ENCODE peak calls at places on chromosome 14, in four cellular contexts. H, L, S and E are unnamed samples.

GRCh38 chr14:73591690-73592448 is at the start of gene ACOT4:
- DNase-seq in H (peak), L (peak), S (peak), E (no peak)

GRCh38 chr14:41875113-41875512 is 268.4 kb downstream of the LRFN5 start:
- DNase-seq in H (no peak), L (no peak), S (no peak), E (no peak)

GRCh38 chr14:91484186-91484585 is 25.9 kb downstream of the PPP4R3A start:
- DNase-seq in H (no peak), L (no peak), S (no peak), E (no peak)

GRCh38 chr14:71321556-71322315 is 414.5 kb downstream of the PCNX1 start:
- DNase-seq in H (peak), L (peak), S (no peak), E (no peak)

GRCh38 chr14:63727736-63728728 is at the start of gene SGPP1:
- DNase-seq in H (peak), L (peak), S (peak), E (no peak)

GRCh38 chr14:22070119-22070982 is 396.7 kb upstream of the OR4E1 start:
- DNase-seq in H (no peak), L (peak), S (no peak), E (no peak)

GRCh38 chr14:91409991-91410401 is 7.6 kb downstream of the CCDC88C start:
- DNase-seq in H (no peak), L (no peak), S (no peak), E (no peak)

GRCh38 chr14:75098682-75099081 is 28.2 kb downstream of the NEK9 start:
- DNase-seq in H (no peak), L (no peak), S (no peak), E (no peak)

GRCh38 chr14:94005324-94005723 is 8.2 kb downstream of the CCDC197 start:
- DNase-seq in H (no peak), L (no peak), S (no peak), E (no peak)

GRCh38 chr14:90579088-90579487 is 182.3 kb downstream of the CALM1 start:
- DNase-seq in H (no peak), L (no peak), S (no peak), E (no peak)

GRCh38 chr14:94738786-94739185 is 31.1 kb downstream of the GSC start:
- DNase-seq in H (no peak), L (no peak), S (no peak), E (no peak)

GRCh38 chr14:22474730-22475351 is 114.2 kb downstream of the DAD1 start:
- DNase-seq in H (peak), L (no peak), S (no peak), E (no peak)

GRCh38 chr14:53001787-53002378 is 51.0 kb upstream of the FERMT2 start:
- DNase-seq in H (no peak), L (no peak), S (no peak), E (no peak)

GRCh38 chr14:94598816-94599655 is 13.2 kb upstream of the SERPINA3 start:
- DNase-seq in H (peak), L (peak), S (peak), E (peak)

GRCh38 chr14:96040836-96041371 is 1.7 kb downstream of the C14orf132 start:
- DNase-seq in H (peak), L (no peak), S (no peak), E (no peak)

GRCh38 chr14:21476526-21476924 is 234 bp downstream of the RAB2B start:
- DNase-seq in H (no peak), L (peak), S (peak), E (no peak)

GRCh38 chr14:51454351-51454750 is 197.4 kb upstream of the FRMD6 start:
- DNase-seq in H (no peak), L (no peak), S (no peak), E (no peak)

GRCh38 chr14:22887260-22887989 is 4.4 kb downstream of the REM2 start:
- DNase-seq in H (peak), L (peak), S (peak), E (no peak)

GRCh38 chr14:92456215-92457017 is 57.2 kb upstream of the RIN3 start:
- DNase-seq in H (peak), L (peak), S (peak), E (peak)

GRCh38 chr14:95267306-95267705 is 52.4 kb downstream of the CLMN start:
- DNase-seq in H (no peak), L (peak), S (no peak), E (no peak)

GRCh38 chr14:102028733-102029132 is 58.1 kb downstream of the HSP90AA1 start:
- DNase-seq in H (peak), L (peak), S (no peak), E (peak)

DNA sequence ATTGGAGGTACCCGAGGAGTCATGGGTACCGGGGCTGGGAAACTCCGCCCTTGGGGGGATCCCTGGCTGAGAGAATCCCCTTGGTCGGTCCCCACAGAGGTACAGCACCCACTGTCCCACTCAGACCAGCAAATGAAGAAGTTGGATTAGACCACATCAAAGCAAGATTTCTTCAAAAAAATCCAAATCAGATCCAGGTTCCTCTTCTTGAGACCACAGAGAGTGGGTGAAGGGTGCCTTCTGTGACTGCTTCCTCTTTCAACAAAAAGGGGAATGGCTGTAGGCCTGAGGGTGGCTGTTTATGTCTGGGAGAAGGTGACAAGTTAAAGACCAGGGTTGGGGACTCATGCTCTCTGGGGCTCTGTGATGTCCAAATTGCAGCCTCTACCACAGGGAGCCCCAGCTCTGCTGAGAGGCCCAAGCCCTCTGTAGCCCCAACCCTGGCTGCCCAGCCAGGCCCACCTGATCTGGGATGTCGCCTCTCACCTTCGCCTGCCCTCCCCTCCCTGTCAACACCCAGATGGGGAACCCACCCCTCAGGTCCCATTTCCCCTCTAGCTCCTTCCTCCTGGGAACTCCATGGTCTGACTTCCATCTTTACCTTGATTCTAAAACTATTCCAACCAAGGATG is 50.9 kb downstream of the ZFP36L1 start:
- DNase-seq in H (no peak), L (no peak), S (no peak), E (no peak)
- TF ChIP-seq CTCF in H (no peak), L (no peak), S (no peak), E (no peak)

DNA sequence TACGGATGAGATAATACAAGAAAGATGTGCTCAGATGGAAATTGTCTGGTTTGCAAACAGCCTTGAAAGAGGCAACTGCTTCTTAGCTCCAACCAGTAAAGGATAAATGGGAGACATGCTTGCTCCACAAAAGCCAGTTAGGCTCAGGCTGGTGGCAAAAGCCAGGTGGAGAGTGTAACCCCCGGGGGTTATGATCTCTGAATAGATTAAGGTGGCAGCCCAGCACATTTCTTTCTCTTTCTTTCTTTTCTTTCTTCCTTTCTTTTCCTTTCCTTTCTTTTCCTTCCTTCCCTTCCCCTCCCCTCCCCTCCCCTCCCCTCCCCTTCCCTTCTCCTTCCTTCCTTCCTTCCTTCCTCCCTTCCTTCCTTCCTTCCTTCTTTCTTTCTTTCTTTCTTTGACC is 138.0 kb downstream of the KIF26A start:
- DNase-seq in H (no peak), L (no peak), S (no peak), E (no peak)
- H3K4me3 ChIP-seq in H (no peak), L (no peak), S (no peak), E (no peak)

GRCh38 chr14:104665663-104666522 is 23.5 kb upstream of the INF2 start:
- DNase-seq in H (no peak), L (peak), S (no peak), E (no peak)
- TF ChIP-seq CTCF in H (peak), L (peak), S (no peak), E (peak)

DNA sequence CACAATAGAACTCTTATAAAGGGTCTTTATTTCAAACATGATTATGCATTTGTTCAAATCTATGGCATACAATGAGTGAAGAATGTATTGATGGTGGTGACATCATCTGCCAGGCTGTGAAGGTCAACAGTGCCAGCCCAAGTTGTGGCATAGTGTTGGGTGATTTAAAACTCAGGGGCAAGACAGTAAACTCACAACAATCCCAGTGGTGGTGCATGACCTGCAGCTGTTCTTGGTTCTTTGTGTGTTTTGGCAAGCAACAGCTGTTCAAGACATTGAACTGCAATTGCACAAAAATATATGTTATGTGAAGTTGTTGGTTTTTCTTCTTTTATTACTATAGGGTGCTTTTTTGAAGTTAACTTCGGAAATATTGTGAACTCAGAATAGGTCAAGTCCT is 851.6 kb downstream of the NRXN3 start:
- DNase-seq in H (no peak), L (no peak), S (no peak), E (no peak)
- H3K4me3 ChIP-seq in H (no peak), L (no peak), S (no peak), E (no peak)

GRCh38 chr14:69886843-69887242 is 7.6 kb downstream of the SMOC1 start:
- DNase-seq in H (peak), L (peak), S (no peak), E (no peak)

GRCh38 chr14:69891422-69891821 is 12.2 kb downstream of the SMOC1 start:
- DNase-seq in H (no peak), L (no peak), S (no peak), E (no peak)

GRCh38 chr14:69882086-69882864 is 3.1 kb downstream of the SMOC1 start:
- DNase-seq in H (no peak), L (no peak), S (no peak), E (no peak)

GRCh38 chr14:69882915-69883314 is 3.7 kb downstream of the SMOC1 start:
- DNase-seq in H (no peak), L (no peak), S (no peak), E (no peak)

DNA sequence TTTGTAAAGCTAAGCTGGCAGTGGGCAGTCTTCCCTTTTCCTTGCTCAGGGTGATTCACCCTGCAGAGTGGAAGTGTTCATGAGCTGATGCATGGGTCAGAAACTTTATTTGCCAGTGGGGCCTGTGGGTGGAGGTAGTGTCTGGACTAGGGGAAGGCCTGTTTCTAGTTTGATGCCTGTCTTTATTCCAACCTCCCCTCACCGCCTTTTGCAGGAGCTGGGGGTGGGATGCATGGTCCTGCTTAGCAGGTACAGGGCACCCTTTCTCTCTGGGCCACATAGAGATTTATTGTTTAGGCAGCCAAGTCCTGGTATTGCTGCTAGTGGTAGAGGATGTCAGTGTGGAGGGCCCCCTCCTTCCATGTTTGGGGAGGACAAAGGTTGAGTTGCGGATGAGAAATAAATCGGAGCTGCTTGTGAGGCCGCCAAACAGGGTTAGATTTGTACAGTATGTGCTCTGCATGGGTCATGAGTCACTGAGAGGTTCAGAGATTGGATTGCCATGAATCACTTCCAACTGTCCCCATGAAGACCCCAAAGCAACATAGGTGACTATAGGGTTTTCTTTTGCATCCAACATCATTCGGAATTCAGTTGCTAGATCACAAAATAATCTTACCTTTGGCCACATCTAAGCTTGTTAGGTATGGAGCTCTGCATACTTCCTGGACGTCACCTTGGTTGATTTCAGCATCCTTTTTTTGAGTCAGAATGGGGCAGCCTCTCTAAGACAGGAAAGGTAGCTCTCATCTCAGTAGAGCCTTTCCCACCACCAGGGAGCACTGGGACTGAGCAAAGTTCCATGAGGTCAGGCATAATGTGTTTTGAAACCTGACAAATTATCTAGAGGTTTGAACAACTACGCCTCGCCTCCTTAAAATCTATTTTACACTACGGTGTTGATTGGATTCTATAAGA is 8.8 kb downstream of the SMOC1 start:
- DNase-seq in H (peak), L (peak), S (no peak), E (no peak)
- TF ChIP-seq CTCF in H (no peak), L (no peak), S (no peak), E (no peak)

DNA sequence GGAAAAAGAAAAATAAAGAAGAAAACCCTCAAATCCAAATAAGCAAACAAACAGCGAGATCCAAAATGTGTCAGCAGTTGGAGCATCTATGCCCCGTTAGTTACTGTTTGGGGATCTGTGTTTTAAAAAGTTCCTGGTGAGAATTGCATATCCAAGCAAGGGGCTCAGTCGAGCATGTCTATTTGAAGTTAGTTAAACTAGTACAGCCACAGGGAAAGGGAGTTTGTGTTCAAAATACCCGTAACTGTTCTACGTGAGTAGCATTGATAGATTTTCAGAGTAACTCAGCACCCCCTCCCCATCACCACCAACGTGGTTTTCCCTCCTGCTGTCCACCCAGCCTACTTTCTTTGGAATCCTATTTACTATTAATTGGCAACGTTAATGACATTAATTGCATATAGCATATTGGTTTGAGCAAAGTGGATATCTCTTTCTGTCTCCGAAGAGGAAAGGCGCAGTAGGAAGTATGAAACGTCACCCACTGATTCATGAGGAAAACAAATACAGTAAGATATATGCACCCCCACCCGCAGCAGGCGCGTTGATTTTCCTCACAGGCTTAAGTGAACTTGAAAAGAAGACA is 1.5 kb downstream of the NPAS3 start:
- DNase-seq in H (no peak), L (no peak), S (no peak), E (no peak)
- H3K4me3 ChIP-seq in H (peak), L (peak), S (peak), E (peak)

DNA sequence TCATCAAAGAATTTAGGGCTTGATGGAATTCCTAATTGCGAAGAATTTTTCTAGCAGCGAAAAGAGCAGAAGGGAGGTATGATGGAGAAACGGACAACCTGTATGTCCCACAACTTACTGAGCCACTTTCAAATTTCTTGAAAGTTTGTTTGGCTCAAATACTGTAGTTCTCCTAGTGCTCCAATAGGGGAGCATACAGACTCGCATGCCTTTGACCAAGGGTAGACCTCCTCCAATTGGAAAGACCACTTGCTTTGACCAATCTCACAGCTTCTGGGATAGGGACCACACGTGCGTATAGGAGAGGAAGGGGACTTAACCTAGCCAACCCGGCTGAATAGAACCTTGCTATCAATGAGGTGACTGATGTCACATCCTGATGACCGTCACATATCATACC is 28.6 kb downstream of the SLC35F4 start:
- DNase-seq in H (no peak), L (no peak), S (no peak), E (no peak)
- TF ChIP-seq CTCF in H (no peak), L (no peak), S (no peak), E (no peak)

GRCh38 chr14:44960646-44961045 is 1.1 kb downstream of the KLHL28 start:
- DNase-seq in H (no peak), L (no peak), S (no peak), E (no peak)

GRCh38 chr14:44961730-44962572 is at the start of the genes KLHL28 and TOGARAM1:
- DNase-seq in H (peak), L (peak), S (peak), E (peak)

GRCh38 chr14:44963775-44964380 is 1.9 kb downstream of the TOGARAM1 start:
- DNase-seq in H (no peak), L (peak), S (no peak), E (no peak)

GRCh38 chr14:44961151-44961729 is 507 bp downstream of the KLHL28 start:
- DNase-seq in H (peak), L (peak), S (peak), E (no peak)

GRCh38 chr14:44962573-44963528 is 861 bp downstream of the TOGARAM1 start:
- DNase-seq in H (peak), L (peak), S (peak), E (no peak)
- H3K4me3 ChIP-seq in H (peak), L (peak), S (peak), E (peak)

DNA sequence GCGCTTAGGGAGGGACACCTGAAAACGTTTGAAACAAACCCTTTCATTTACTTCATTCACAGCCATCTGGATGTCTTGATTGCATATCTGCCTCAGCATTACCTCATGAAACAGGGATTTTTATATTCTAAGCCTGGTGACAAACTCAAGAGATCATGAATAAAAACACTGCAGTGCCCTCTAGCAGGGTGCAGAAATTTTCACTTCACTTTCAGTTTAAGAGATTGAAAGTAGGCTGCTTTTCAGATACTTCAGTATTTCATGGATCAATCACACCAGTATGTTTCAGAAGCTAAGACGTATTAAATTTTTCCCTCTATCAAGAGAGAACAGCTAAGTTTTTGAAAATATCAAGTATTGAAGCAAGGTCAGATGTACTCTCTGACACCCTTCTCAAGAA is 467.8 kb downstream of the MDGA2 start:
- DNase-seq in H (no peak), L (no peak), S (no peak), E (no peak)
- TF ChIP-seq CTCF in H (no peak), L (no peak), S (no peak), E (no peak)